ENCODE peak calls at places on chromosomes 4 and X, in ten cellular contexts. W, T, N, J, D, M, K, I, H and G are unnamed samples.

GRCh38 chrX:153598541-153599191 is at the start of gene CCNQ:
- DNase-seq in W (no peak), T (peak), N (peak), J (no peak), D (no peak), M (peak), K (no peak), I (no peak), H (no peak), G (no peak)

GRCh38 chr4:156695163-156695562 is 276.4 kb downstream of the PDGFC start:
- DNase-seq in W (no peak), T (no peak), N (no peak), J (no peak), D (no peak), M (no peak), K (no peak), I (no peak), H (no peak), G (no peak)

GRCh38 chr4:13268713-13269112 is 215.4 kb downstream of the RAB28 start:
- DNase-seq in W (no peak), T (no peak), N (no peak), J (no peak), D (no peak), M (no peak), K (no peak), I (no peak), H (no peak), G (no peak)

GRCh38 chr4:78627966-78628678 is 76.6 kb downstream of the ANXA3 start:
- DNase-seq in W (no peak), T (no peak), N (no peak), J (no peak), D (no peak), M (no peak), K (no peak), I (no peak), H (no peak), G (no peak)

GRCh38 chrX:118795528-118795927 is 28.1 kb upstream of the ZCCHC12 start:
- DNase-seq in W (no peak), T (peak), N (no peak), J (no peak), D (no peak), M (no peak), K (no peak), I (no peak), H (no peak), G (no peak)

GRCh38 chrX:12080265-12080664 is 58.0 kb upstream of the FRMPD4 start:
- DNase-seq in W (peak), T (peak), N (no peak), J (no peak), D (no peak), M (peak), K (no peak), I (peak), H (no peak), G (peak)

GRCh38 chrX:373641-374471 is 12.9 kb downstream of the PPP2R3B start:
- DNase-seq in W (no peak), T (peak), N (peak), J (no peak), D (no peak), M (peak), K (no peak), I (no peak), H (no peak), G (no peak)

GRCh38 chr4:23877758-23878229 is 12.1 kb downstream of the PPARGC1A start:
- DNase-seq in W (no peak), T (no peak), N (no peak), J (no peak), D (peak), M (no peak), K (peak), I (no peak), H (no peak), G (no peak)

GRCh38 chrX:126165721-126166401 is at the start of gene DCAF12L2:
- DNase-seq in W (peak), T (peak), N (no peak), J (no peak), D (no peak), M (no peak), K (no peak), I (no peak), H (no peak), G (no peak)

GRCh38 chr4:123583043-123583442 is 186.4 kb downstream of the SPRY1 start:
- DNase-seq in W (no peak), T (no peak), N (no peak), J (no peak), D (no peak), M (no peak), K (no peak), I (no peak), H (no peak), G (no peak)

GRCh38 chr4:57023104-57023503 is 44.4 kb downstream of the POLR2B start:
- DNase-seq in W (no peak), T (peak), N (no peak), J (no peak), D (no peak), M (no peak), K (no peak), I (peak), H (no peak), G (peak)

GRCh38 chr4:145887241-145887964 is 51.2 kb downstream of the ZNF827 start:
- DNase-seq in W (no peak), T (peak), N (no peak), J (no peak), D (no peak), M (peak), K (no peak), I (peak), H (no peak), G (peak)

GRCh38 chrX:149950681-149951080 is 12.4 kb upstream of the EOLA2 start:
- DNase-seq in W (peak), T (peak), N (no peak), J (no peak), D (no peak), M (peak), K (no peak), I (peak), H (no peak), G (peak)

GRCh38 chr4:103915224-103915869 is 195.6 kb upstream of the TACR3 start:
- DNase-seq in W (peak), T (peak), N (no peak), J (no peak), D (no peak), M (peak), K (no peak), I (no peak), H (no peak), G (no peak)

GRCh38 chr4:80336582-80336981 is 1.1 kb downstream of the CFAP299 start:
- DNase-seq in W (peak), T (peak), N (no peak), J (no peak), D (no peak), M (peak), K (peak), I (peak), H (no peak), G (no peak)

GRCh38 chrX:49270249-49270921 is 792 bp downstream of the PPP1R3F start:
- DNase-seq in W (no peak), T (no peak), N (no peak), J (no peak), D (no peak), M (no peak), K (no peak), I (no peak), H (no peak), G (no peak)

GRCh38 chr4:39976945-39977488 is 694 bp downstream of the PDS5A start:
- DNase-seq in W (peak), T (peak), N (peak), J (peak), D (peak), M (no peak), K (peak), I (no peak), H (peak), G (no peak)

GRCh38 chr4:169582706-169583105 is 29.7 kb downstream of the NEK1 start:
- DNase-seq in W (no peak), T (peak), N (no peak), J (no peak), D (no peak), M (no peak), K (no peak), I (no peak), H (no peak), G (peak)

GRCh38 chr4:53374777-53375258 is 2.6 kb upstream of the FIP1L1 start:
- DNase-seq in W (no peak), T (no peak), N (no peak), J (no peak), D (no peak), M (no peak), K (no peak), I (no peak), H (no peak), G (no peak)

GRCh38 chr4:56821394-56822263 is at the start of gene SPINK2:
- DNase-seq in W (peak), T (no peak), N (peak), J (no peak), D (peak), M (peak), K (no peak), I (no peak), H (peak), G (no peak)

GRCh38 chr4:73704314-73705055 is 35.9 kb upstream of the CXCL8 start:
- DNase-seq in W (no peak), T (peak), N (no peak), J (no peak), D (peak), M (no peak), K (peak), I (peak), H (no peak), G (peak)

GRCh38 chrX:24283122-24283789 is 30.6 kb downstream of the SUPT20HL2 start:
- DNase-seq in W (no peak), T (no peak), N (no peak), J (no peak), D (no peak), M (no peak), K (peak), I (peak), H (no peak), G (no peak)

GRCh38 chrX:39975094-39975865 is 122.5 kb downstream of the BCOR start:
- DNase-seq in W (no peak), T (no peak), N (no peak), J (no peak), D (peak), M (no peak), K (no peak), I (no peak), H (no peak), G (no peak)

GRCh38 chr4:147866532-147867271 is 134.8 kb downstream of the ARHGAP10 start:
- DNase-seq in W (peak), T (peak), N (peak), J (peak), D (peak), M (peak), K (peak), I (peak), H (peak), G (peak)

GRCh38 chr4:168569066-168569908 is 72.4 kb downstream of the PALLD start:
- DNase-seq in W (no peak), T (peak), N (peak), J (no peak), D (peak), M (no peak), K (no peak), I (no peak), H (no peak), G (no peak)

GRCh38 chrX:115898382-115899001 is 272.1 kb upstream of the AGTR2 start:
- DNase-seq in W (peak), T (no peak), N (no peak), J (no peak), D (peak), M (peak), K (no peak), I (no peak), H (peak), G (no peak)

GRCh38 chrX:150664290-150664689 is 28.9 kb upstream of the MTMR1 start:
- DNase-seq in W (no peak), T (no peak), N (no peak), J (no peak), D (no peak), M (no peak), K (peak), I (no peak), H (no peak), G (no peak)

GRCh38 chrX:136199365-136199764 is 51.8 kb downstream of the MAP7D3 start:
- DNase-seq in W (no peak), T (no peak), N (no peak), J (no peak), D (no peak), M (no peak), K (no peak), I (no peak), H (no peak), G (no peak)